ENCODE peak calls at places on chromosomes 5 and 9, in five cellular contexts. D is GM13976; J is NCI-H1092; L is T-cell; F is stimulated activated CD4-positive, alpha-beta T cell treated with anti-CD3 and anti-CD28 coated beads, Interleukin-1b, Interleukin-23, amount 100 ng/mL, for 48 hours. Z is an unnamed sample.

GRCh38 chr9:20619492-20619860 is 2.8 kb downstream of the MLLT3 start:
- DNase-seq in D (no peak), J (no peak), L (no peak), F (no peak), Z (no peak)

GRCh38 chr5:73280386-73280785 is 107.4 kb downstream of the TMEM174 start:
- DNase-seq in D (no peak), J (no peak), L (no peak), F (no peak), Z (no peak)

GRCh38 chr5:107359033-107359915 is 311.5 kb downstream of the EFNA5 start:
- DNase-seq in D (no peak), J (no peak), L (no peak), F (no peak), Z (no peak)

GRCh38 chr9:28651050-28651722 is 1077.9 kb upstream of the C9orf72 start:
- DNase-seq in D (no peak), J (no peak), L (no peak), F (no peak), Z (no peak)

GRCh38 chr5:40483316-40483715 is 196.4 kb upstream of the PTGER4 start:
- DNase-seq in D (no peak), J (no peak), L (no peak), F (no peak), Z (no peak)

GRCh38 chr9:109945571-109945970 is 165.6 kb downstream of the PALM2AKAP2 start:
- DNase-seq in D (no peak), J (no peak), L (no peak), F (no peak), Z (no peak)

GRCh38 chr5:140977003-140977402 is 10.7 kb downstream of the PCDHAC2 start:
- DNase-seq in D (no peak), J (no peak), L (no peak), F (no peak), Z (no peak)

GRCh38 chr9:13447551-13448422 is 168.3 kb upstream of the MPDZ start:
- DNase-seq in D (no peak), J (no peak), L (no peak), F (no peak), Z (no peak)

GRCh38 chr5:175874462-175875139 is 3.2 kb downstream of the CPLX2 start:
- DNase-seq in D (no peak), J (no peak), L (no peak), F (no peak), Z (no peak)

GRCh38 chr5:100560860-100561259 is 25.7 kb downstream of the FAM174A start:
- DNase-seq in D (no peak), J (no peak), L (no peak), F (no peak), Z (no peak)

GRCh38 chr5:25858019-25858418 is 1180.4 kb downstream of the CDH9 start:
- DNase-seq in D (no peak), J (no peak), L (no peak), F (no peak), Z (no peak)

GRCh38 chr9:72585737-72586136 is 64.3 kb downstream of the TMC1 start:
- DNase-seq in D (no peak), J (no peak), L (no peak), F (no peak), Z (no peak)

GRCh38 chr5:171736976-171737848 is 48.4 kb upstream of the SMIM23 start:
- DNase-seq in D (no peak), J (no peak), L (no peak), F (no peak), Z (no peak)

GRCh38 chr9:92992549-92992948 is 45.2 kb downstream of the FGD3 start:
- DNase-seq in D (no peak), J (no peak), L (no peak), F (no peak), Z (no peak)

GRCh38 chr5:78293856-78294249 is 645 bp downstream of the AP3B1 start:
- DNase-seq in D (peak; percentile 26), J (no peak), L (no peak), F (no peak), Z (no peak)